ENCODE peak calls at places on chromosomes 3 and 15, in four cellular contexts. N, Y, P and W are unnamed samples.

GRCh38 chr3:126132751-126133511 is 47.5 kb downstream of the ALDH1L1 start:
- DNase-seq in N (peak), Y (peak), P (no peak), W (no peak)

GRCh38 chr3:104359546-104359945 is 1007.2 kb upstream of the ALCAM start:
- DNase-seq in P (no peak), Y (peak), N (no peak), W (no peak)

GRCh38 chr3:99250272-99250671 is 348.8 kb upstream of the DCBLD2 start:
- DNase-seq in P (no peak), Y (no peak), N (no peak), W (peak)

GRCh38 chr3:113753376-113753985 is 6.6 kb downstream of the ATP6V1A start:
- DNase-seq in P (no peak), Y (no peak), N (no peak), W (no peak)

GRCh38 chr15:88382482-88382983 is 84.7 kb downstream of the MRPL46 start:
- DNase-seq in P (no peak), Y (no peak), N (no peak), W (no peak)

GRCh38 chr15:72733941-72734738 is 48.1 kb downstream of the BBS4 start:
- DNase-seq in N (no peak), P (no peak), Y (no peak), W (no peak)

GRCh38 chr3:73070675-73071575 is 9.5 kb downstream of the EBLN2 start:
- DNase-seq in P (no peak), N (no peak), Y (no peak), W (no peak)

GRCh38 chr3:179421500-179421899 is 29.8 kb downstream of the GNB4 start:
- DNase-seq in N (no peak), P (no peak), Y (no peak), W (no peak)

GRCh38 chr3:153856932-153857331 is 264.3 kb upstream of the ARHGEF26 start:
- DNase-seq in P (no peak), Y (no peak), N (no peak), W (no peak)

GRCh38 chr3:50552598-50552997 is 14.9 kb downstream of the C3orf18 start:
- DNase-seq in P (no peak), N (no peak), Y (no peak), W (no peak)

GRCh38 chr3:43013256-43013655 is 34.1 kb downstream of the GASK1A start:
- DNase-seq in P (no peak), N (no peak), Y (no peak), W (no peak)

GRCh38 chr15:52076889-52077781 is 35.4 kb downstream of the BCL2L10 start:
- DNase-seq in P (no peak), N (peak), Y (peak), W (peak)

GRCh38 chr15:31360843-31361763 is 34.5 kb downstream of the KLF13 start:
- DNase-seq in P (no peak), Y (no peak), N (peak), W (no peak)

GRCh38 chr3:60917136-60917535 is 334.1 kb downstream of the FHIT start:
- DNase-seq in Y (no peak), P (peak), N (no peak), W (no peak)

GRCh38 chr3:107950413-107950812 is 140.4 kb downstream of the CD47 start:
- DNase-seq in P (no peak), N (no peak), Y (no peak), W (no peak)

GRCh38 chr15:70834999-70835398 is 19.0 kb downstream of the LARP6 start:
- DNase-seq in N (no peak), Y (no peak), P (no peak), W (no peak)

GRCh38 chr15:57565326-57565725 is 26.4 kb upstream of the MYZAP start:
- DNase-seq in P (no peak), Y (no peak), N (peak), W (no peak)

GRCh38 chr3:179146911-179147570 is 1.1 kb upstream of the PIK3CA start:
- DNase-seq in Y (no peak), N (peak), P (no peak), W (peak)

GRCh38 chr15:29799859-29800258 is 22.4 kb downstream of the TJP1 start:
- DNase-seq in N (no peak), Y (no peak), P (no peak), W (no peak)

GRCh38 chr3:14598143-14598569 is 53.4 kb upstream of the CCDC174 start:
- DNase-seq in N (no peak), P (no peak), Y (no peak), W (no peak)

GRCh38 chr3:35438101-35438500 is 201.2 kb upstream of the ARPP21 start:
- DNase-seq in N (no peak), Y (no peak), P (no peak), W (no peak)

GRCh38 chr15:77821188-77821958 is 188.7 kb upstream of the LINGO1 start:
- DNase-seq in P (peak), Y (peak), N (peak), W (no peak)

GRCh38 chr3:44886561-44886960 is 12.2 kb downstream of the TGM4 start:
- DNase-seq in N (no peak), P (no peak), Y (no peak), W (peak)

GRCh38 chr3:172046268-172046915 is 7.0 kb downstream of the FNDC3B start:
- DNase-seq in N (no peak), P (no peak), Y (no peak), W (no peak)

GRCh38 chr3:49873623-49874022 is 3.9 kb upstream of the CAMKV start:
- DNase-seq in Y (no peak), N (peak), P (no peak), W (no peak)

GRCh38 chr3:39910828-39911464 is 101.5 kb downstream of the MYRIP start:
- DNase-seq in N (no peak), Y (no peak), P (no peak), W (no peak)

GRCh38 chr3:57091874-57092273 is 31.4 kb downstream of the SPATA12 start:
- DNase-seq in N (no peak), P (no peak), Y (no peak), W (no peak)

GRCh38 chr3:129446926-129447325 is 6.9 kb downstream of the IFT122 start:
- DNase-seq in P (no peak), N (no peak), Y (no peak), W (no peak)

DNA sequence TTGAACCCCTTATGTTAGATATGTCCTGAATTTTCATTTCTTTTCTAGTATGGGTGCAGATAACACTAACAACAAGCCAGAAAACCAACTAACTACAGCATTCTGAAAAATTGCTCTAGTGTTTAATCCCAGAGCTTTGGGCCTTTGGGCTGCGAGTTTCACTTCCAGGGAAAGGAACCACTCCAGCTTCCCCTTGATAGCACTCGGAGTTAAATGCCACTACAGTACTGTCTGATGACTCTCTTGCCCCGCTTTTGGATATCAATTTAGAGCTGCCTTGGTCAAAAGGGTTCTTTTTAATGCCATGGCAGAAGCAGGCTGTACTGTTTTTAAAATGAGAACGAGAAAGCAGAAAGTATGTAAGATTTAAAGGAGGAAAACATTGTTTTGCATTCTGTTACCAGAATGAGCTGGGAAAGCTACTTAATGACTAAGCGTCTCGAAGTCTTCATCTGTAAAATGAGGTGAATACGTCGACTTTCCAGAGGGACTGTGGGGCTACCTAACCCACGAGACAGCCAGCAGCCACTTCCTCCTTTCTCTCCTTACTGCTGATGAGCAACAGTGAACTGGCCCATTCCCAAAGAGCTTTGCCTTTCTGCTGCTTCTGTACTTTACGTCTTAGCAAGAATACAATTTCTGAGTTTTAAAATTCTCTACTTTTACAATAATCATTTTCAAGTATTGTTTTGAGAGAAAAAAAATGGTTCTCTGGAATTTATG is 299.3 kb upstream of the LYSMD4 start:
- DNase-seq in P (no peak), Y (no peak), N (no peak), W (no peak)
- H3K27ac ChIP-seq in P (no peak), Y (no peak), N (no peak), W (no peak)

GRCh38 chr3:124843496-124843895 is 43.7 kb downstream of the ITGB5 start:
- DNase-seq in Y (no peak), N (no peak), P (no peak), W (no peak)

GRCh38 chr3:124845406-124845805 is 41.8 kb downstream of the ITGB5 start:
- DNase-seq in P (no peak), Y (peak), N (peak), W (peak)

GRCh38 chr3:124841517-124841916 is 45.6 kb downstream of the ITGB5 start:
- DNase-seq in Y (no peak), P (no peak), N (no peak), W (no peak)

GRCh38 chr3:124846189-124846588 is 41.0 kb downstream of the ITGB5 start:
- DNase-seq in N (no peak), P (no peak), Y (no peak), W (no peak)

DNA sequence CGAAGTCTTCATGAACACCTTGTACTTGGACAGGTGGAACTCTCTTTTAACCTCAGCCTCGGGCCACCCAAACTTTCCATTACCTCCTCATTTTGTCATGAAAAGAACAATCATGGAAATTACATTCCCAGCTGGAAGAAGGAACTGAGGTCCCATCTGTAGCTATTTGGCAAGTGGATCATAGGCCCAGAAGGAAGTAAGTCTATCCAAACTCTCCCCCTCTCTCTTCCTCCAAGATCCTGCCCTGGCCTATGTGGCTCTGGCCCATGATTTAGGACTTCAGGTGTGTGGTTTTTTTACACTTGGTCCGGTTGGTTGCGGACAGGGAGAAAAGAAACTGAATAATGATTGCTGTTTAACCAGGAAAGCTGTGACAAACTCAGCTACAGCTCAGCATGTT is 44.1 kb downstream of the ITGB5 start:
- DNase-seq in Y (no peak), N (no peak), P (no peak), W (no peak)
- H3K27ac ChIP-seq in Y (no peak), N (no peak), P (no peak), W (no peak)

GRCh38 chr3:53536282-53536681 is 41.9 kb downstream of the CACNA1D start:
- DNase-seq in P (no peak), N (no peak), Y (no peak), W (no peak)
- H3K27ac ChIP-seq in P (no peak), N (no peak), Y (no peak), W (no peak)

GRCh38 chr3:23130406-23130805 is 72.7 kb upstream of the UBE2E2 start:
- DNase-seq in Y (no peak), N (no peak), P (no peak), W (no peak)
- H3K27ac ChIP-seq in Y (no peak), N (no peak), P (no peak), W (no peak)

GRCh38 chr15:95277266-95277665 is 1045.9 kb downstream of the MCTP2 start:
- DNase-seq in Y (peak), N (no peak), P (no peak), W (no peak)
- H3K27ac ChIP-seq in Y (peak), N (peak), P (peak), W (no peak)

GRCh38 chr15:42155546-42156265 is 730 bp downstream of the PLA2G4F start:
- DNase-seq in P (no peak), Y (no peak), N (peak), W (no peak)
- H3K27ac ChIP-seq in P (peak), Y (no peak), N (peak), W (peak)

GRCh38 chr3:184459355-184459754 is 79.5 kb downstream of the CHRD start:
- DNase-seq in P (no peak), Y (peak), N (no peak), W (no peak)
- H3K27ac ChIP-seq in P (no peak), Y (peak), N (no peak), W (no peak)

GRCh38 chr3:32432045-32432710 is 40.5 kb downstream of the CMTM7 start:
- DNase-seq in N (no peak), P (no peak), Y (no peak), W (no peak)
- H3K27ac ChIP-seq in N (peak), P (no peak), Y (no peak), W (no peak)

DNA sequence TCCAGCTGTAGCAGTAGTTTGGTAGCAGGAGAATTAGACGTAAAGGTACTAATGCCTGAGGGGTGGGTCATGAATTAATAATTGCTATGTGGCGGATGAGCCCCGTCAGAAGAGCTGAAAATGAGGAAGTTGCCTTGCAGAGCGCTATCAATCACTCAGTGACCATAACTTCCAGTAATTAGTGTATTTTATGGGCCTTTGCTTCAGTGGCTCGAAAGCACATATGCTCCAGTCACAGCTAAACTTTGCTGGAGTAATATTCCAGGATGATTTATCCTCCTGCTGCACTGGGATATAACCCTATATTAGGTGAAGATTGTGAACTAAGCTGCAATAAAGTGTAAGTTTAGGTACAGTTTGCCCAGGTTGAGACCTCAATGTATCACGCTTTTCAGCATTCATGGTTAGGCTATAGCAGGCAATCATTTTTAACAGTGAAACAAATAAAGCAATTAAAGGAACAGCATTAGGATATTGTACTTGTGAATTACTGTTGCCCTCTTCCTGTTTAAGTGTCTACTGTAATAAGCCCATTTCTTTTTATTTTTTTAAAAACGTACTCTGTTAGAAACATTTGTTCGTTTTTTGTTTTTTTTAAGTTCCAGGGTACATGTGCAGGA is 104.6 kb upstream of the SKOR1 start:
- DNase-seq in P (no peak), Y (no peak), N (no peak), W (no peak)
- H3K27ac ChIP-seq in P (no peak), Y (no peak), N (no peak), W (no peak)